ENCODE peak calls at places on chromosomes 13 and 19, in nine cellular contexts. I is Peyer's patch, D is uterus, P is adrenal gland, F is heart left ventricle, Y is transverse colon, J is gastrocnemius medialis, H is IMR-90, G is ovary. U is an unnamed sample. For H3K36me3, the result is how much of the 10 kb centered on the place peaks cover.

GRCh38 chr19:13803038-13803437 is 7.8 kb downstream of the ZSWIM4 start:
- DNase-seq in I (no peak), D (no peak), P (no peak), F (no peak), Y (no peak), J (no peak), H (no peak), G (no peak), U (no peak)

GRCh38 chr13:89310943-89311342 is 1639.8 kb downstream of the SLITRK5 start:
- DNase-seq in I (no peak), D (no peak), P (no peak), F (no peak), Y (no peak), J (no peak), H (no peak), G (no peak), U (no peak)

GRCh38 chr13:113029487-113030258 is 60.7 kb downstream of the MCF2L start:
- DNase-seq in I (peak), D (no peak), P (peak), F (no peak), Y (peak), J (no peak), H (no peak), G (no peak), U (peak)

GRCh38 chr19:18364826-18365528 is 21.0 kb upstream of the GDF15 start:
- DNase-seq in I (peak), D (peak), P (peak), F (peak), Y (peak), J (no peak), H (peak), G (peak), U (peak)

GRCh38 chr13:112332727-112333126 is 43.4 kb upstream of the SPACA7 start:
- DNase-seq in I (no peak), D (no peak), P (no peak), F (no peak), Y (no peak), J (no peak), H (no peak), G (no peak), U (no peak)

GRCh38 chr19:36163813-36164212 is 11.6 kb upstream of the COX7A1 start:
- DNase-seq in I (no peak), D (no peak), P (no peak), F (no peak), Y (no peak), J (no peak), H (no peak), G (no peak), U (no peak)

GRCh38 chr19:13460045-13460444 is 46.2 kb downstream of the CACNA1A start:
- DNase-seq in I (no peak), D (no peak), P (no peak), F (no peak), Y (no peak), J (no peak), H (no peak), G (no peak), U (no peak)

GRCh38 chr19:9342610-9343304 is 18.8 kb downstream of the ZNF559 start:
- DNase-seq in I (no peak), D (no peak), P (no peak), F (no peak), Y (no peak), J (no peak), H (no peak), G (no peak), U (no peak)

GRCh38 chr19:18776288-18776594 is 14.9 kb downstream of the COMP start:
- DNase-seq in I (no peak), D (no peak), P (peak), F (no peak), Y (no peak), J (no peak), H (peak), G (no peak), U (no peak)

GRCh38 chr13:95128045-95128643 is 173.1 kb downstream of the ABCC4 start:
- DNase-seq in I (no peak), D (no peak), P (no peak), F (no peak), Y (no peak), J (no peak), H (no peak), G (no peak), U (peak)

GRCh38 chr13:107185889-107186288 is 618.0 kb upstream of the ARGLU1 start:
- DNase-seq in I (no peak), D (no peak), P (no peak), F (no peak), Y (no peak), J (no peak), H (peak), G (no peak), U (no peak)

GRCh38 chr19:19562665-19563347 is 24.7 kb downstream of the CILP2 start:
- DNase-seq in I (peak), D (no peak), P (no peak), F (no peak), Y (no peak), J (no peak), H (no peak), G (no peak), U (no peak)

GRCh38 chr19:23075031-23075733 is 41.6 kb upstream of the ZNF730 start:
- DNase-seq in I (peak), D (peak), P (peak), F (peak), Y (peak), J (no peak), H (peak), G (peak), U (peak)

GRCh38 chr13:33235078-33235477 is 50.5 kb downstream of the STARD13 start:
- DNase-seq in I (no peak), D (no peak), P (no peak), F (no peak), Y (no peak), J (peak), H (peak), G (no peak), U (peak)

GRCh38 chr19:48419158-48419920 is 25.9 kb downstream of the GRIN2D start:
- DNase-seq in I (peak), D (no peak), P (peak), F (peak), Y (peak), J (peak), H (peak), G (no peak), U (no peak)

GRCh38 chr19:51681286-51681956 is 11.7 kb upstream of the SPACA6 start:
- DNase-seq in I (no peak), D (no peak), P (no peak), F (no peak), Y (no peak), J (no peak), H (peak), G (peak), U (no peak)

GRCh38 chr13:36154567-36155231 is 23.5 kb upstream of the DCLK1 start:
- DNase-seq in I (no peak), D (no peak), P (no peak), F (peak), Y (no peak), J (peak), H (no peak), G (peak), U (no peak)

GRCh38 chr13:112134150-112135075 is 67.5 kb downstream of the SOX1 start:
- DNase-seq in I (no peak), D (no peak), P (no peak), F (no peak), Y (no peak), J (no peak), H (no peak), G (no peak), U (no peak)

GRCh38 chr19:5093297-5093858 is 124.5 kb downstream of the KDM4B start:
- DNase-seq in I (no peak), D (no peak), P (peak), F (peak), Y (no peak), J (no peak), H (no peak), G (peak), U (peak)

GRCh38 chr19:35585844-35586243 is at the start of gene PMIS2:
- DNase-seq in I (no peak), D (no peak), P (peak), F (no peak), Y (no peak), J (no peak), H (no peak), G (no peak), U (no peak)

GRCh38 chr13:62110079-62110478 is 694.4 kb upstream of the PCDH20 start:
- DNase-seq in I (no peak), D (no peak), P (no peak), F (no peak), Y (no peak), J (no peak), H (no peak), G (no peak), U (no peak)

GRCh38 chr19:19137556-19138109 is 645 bp downstream of the TMEM161A start:
- DNase-seq in I (no peak), D (peak), P (peak), F (no peak), Y (no peak), J (no peak), H (no peak), G (peak), U (no peak)

GRCh38 chr19:2477141-2477710 is 1.3 kb downstream of the GADD45B start:
- DNase-seq in I (peak), D (peak), P (no peak), F (peak), Y (peak), J (peak), H (peak), G (peak), U (peak)

GRCh38 chr13:45518525-45519235 is 53.9 kb downstream of the COG3 start:
- DNase-seq in I (no peak), D (no peak), P (no peak), F (no peak), Y (no peak), J (no peak), H (peak), G (no peak), U (no peak)

GRCh38 chr19:2494447-2495129 is 18.7 kb downstream of the GADD45B start:
- DNase-seq in I (peak), D (peak), P (peak), F (peak), Y (peak), J (peak), H (peak), G (peak), U (peak)

GRCh38 chr19:1041835-1042685 is 2.2 kb downstream of the ABCA7 start:
- DNase-seq in I (peak), D (no peak), P (no peak), F (no peak), Y (peak), J (peak), H (no peak), G (no peak), U (peak)
- TF ChIP-seq POLR2A in I (no peak), D (no peak), P (no peak), F (no peak), Y (peak), J (peak), H (no peak), G (no peak), U (no peak)

GRCh38 chr19:43648633-43649032 is 9.0 kb upstream of the CADM4 start:
- DNase-seq in I (no peak), D (no peak), P (no peak), F (no peak), Y (no peak), J (no peak), H (no peak), G (no peak), U (no peak)
- H3K36me3 ChIP-seq in I (under half), D (under half), P (under half), F (half or more), Y (under half), J (under half), H (under half), G (under half), U (under half)

GRCh38 chr19:46860125-46860845 is 512 bp upstream of the ARHGAP35 start:
- DNase-seq in I (peak), D (peak), P (peak), F (peak), Y (peak), J (peak), H (peak), G (peak), U (peak)
- TF ChIP-seq POLR2A in I (peak), D (peak), P (peak), F (peak), Y (peak), J (peak), H (peak), G (peak), U (peak)

DNA sequence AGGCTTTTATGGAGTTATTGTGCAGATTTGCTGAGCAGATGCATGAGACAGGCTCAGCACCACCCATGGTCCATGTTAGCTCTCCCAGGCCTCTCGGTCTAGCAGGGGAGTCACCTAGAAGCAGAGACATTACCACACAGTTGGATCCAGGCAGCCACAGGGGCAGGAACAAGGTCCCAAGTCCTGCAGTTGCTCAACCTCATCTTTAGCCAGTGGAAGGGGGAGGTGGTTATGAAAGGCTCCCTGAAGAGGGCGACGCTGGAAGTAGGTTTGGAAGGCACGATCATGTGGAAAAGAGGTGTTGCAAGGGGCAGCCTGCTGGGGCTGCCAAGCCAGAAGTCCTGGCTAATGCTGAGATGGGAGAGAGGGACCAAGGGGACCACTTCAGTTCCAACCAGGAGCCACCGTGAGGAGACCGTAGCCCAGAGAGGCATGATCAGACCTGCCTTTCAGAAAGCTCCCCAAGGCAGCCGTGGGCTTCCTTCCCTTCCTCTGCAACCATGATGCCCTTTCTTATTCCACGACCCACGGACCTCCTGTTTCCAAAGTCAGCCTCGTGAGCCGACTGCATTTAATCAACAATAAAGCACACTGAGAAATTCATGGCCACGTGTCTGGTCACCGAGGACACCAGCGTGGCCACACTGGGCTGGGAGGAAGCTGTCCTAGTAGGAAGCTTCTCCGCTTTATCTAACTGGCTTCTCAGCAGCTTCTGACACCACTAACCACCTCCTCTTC is 2.5 kb downstream of the AP1M1 start:
- DNase-seq in I (peak), D (no peak), P (peak), F (no peak), Y (no peak), J (peak), H (peak), G (no peak), U (no peak)
- H3K36me3 ChIP-seq in I (under half), D (under half), P (under half), F (under half), Y (under half), J (under half), H (under half), G (under half), U (under half)

GRCh38 chr13:74288361-74288911 is 154.2 kb upstream of the KLF12 start:
- DNase-seq in I (peak), D (no peak), P (no peak), F (peak), Y (peak), J (peak), H (no peak), G (no peak), U (no peak)

GRCh38 chr13:74290324-74290773 is 156.1 kb upstream of the KLF12 start:
- DNase-seq in I (peak), D (peak), P (peak), F (peak), Y (peak), J (peak), H (peak), G (peak), U (peak)

GRCh38 chr13:74289861-74290260 is 155.7 kb upstream of the KLF12 start:
- DNase-seq in I (no peak), D (no peak), P (no peak), F (no peak), Y (no peak), J (no peak), H (no peak), G (no peak), U (no peak)

GRCh38 chr13:74287672-74288169 is 153.5 kb upstream of the KLF12 start:
- DNase-seq in I (peak), D (peak), P (peak), F (peak), Y (peak), J (peak), H (peak), G (peak), U (peak)

GRCh38 chr13:74289130-74289529 is 154.9 kb upstream of the KLF12 start:
- DNase-seq in I (no peak), D (no peak), P (no peak), F (no peak), Y (no peak), J (no peak), H (no peak), G (no peak), U (no peak)
- TF ChIP-seq POLR2A in I (no peak), D (no peak), P (no peak), F (no peak), Y (no peak), J (no peak), H (no peak), G (no peak), U (no peak)

DNA sequence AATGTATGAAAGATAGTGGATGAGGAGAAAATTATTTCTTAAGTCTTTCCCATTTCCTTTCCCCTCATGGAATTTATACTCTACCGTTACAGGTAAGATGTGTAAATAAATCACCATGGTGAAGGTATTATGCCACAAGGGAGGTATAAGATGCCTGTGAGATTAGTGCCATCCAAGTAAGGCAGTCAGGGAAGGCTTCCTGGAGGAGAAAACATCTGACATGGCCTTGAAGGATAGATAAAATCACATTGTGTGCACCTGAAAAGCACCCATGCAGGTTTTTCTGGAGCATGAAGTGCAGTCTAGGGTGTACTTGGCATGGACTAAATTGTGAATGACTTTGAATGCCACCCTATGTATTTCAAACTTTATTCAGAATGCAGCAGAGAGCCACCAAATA is 15.3 kb downstream of the MBNL2 start:
- DNase-seq in I (no peak), D (no peak), P (no peak), F (no peak), Y (no peak), J (no peak), H (no peak), G (no peak), U (no peak)
- H3K36me3 ChIP-seq in I (under half), D (under half), P (under half), F (under half), Y (under half), J (under half), H (under half), G (under half), U (under half)

DNA sequence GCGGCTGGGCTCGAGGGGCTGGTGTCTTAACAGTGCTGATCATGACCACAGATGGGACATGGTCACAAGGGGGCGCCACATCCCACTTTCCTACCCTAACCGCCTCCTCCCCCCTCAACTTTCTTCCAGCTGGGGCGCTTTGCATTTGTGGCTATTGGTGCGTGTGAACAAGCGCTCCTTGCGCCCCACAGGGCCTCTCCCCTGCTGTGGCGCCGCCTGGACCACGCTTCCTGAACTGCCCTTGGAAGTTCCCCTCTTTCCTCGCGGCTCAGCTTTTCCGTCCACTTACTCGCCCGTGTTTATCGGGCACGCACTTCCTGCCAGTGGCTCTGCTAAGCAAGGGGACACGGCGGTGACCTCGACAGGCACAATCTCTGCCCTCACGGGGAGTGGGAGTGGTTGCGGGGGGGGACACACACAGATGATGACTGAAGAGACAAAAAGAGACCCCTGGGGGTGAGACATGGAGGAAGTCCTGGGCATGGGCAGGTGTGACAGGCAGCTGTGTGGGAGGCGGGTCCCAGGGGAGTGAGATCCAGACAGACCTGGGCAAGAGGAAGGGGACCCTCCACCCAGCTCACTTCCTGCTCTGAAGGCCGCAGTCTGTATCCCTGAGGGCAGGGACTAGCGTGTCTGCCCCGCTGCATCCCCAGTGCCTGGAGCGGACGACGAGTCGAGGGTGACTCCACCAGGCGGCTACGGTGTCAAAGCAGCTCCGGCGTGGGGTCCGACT is 40.3 kb downstream of the ZNF787 start:
- DNase-seq in I (peak), D (peak), P (peak), F (peak), Y (peak), J (peak), H (peak), G (peak), U (peak)
- TF ChIP-seq POLR2A in I (no peak), D (no peak), P (no peak), F (no peak), Y (no peak), J (no peak), H (peak), G (no peak), U (no peak)

U was measured in body of pancreas.